ENCODE peak calls at places on chromosomes 7 and 10, in four cellular contexts. One of them, this sample, is unnamed. For H3K27me3, the result is how much of the 10 kb centered on the place peaks cover.

GRCh38 chr10:85916999-85917573 is 449.5 kb downstream of the GRID1 start:
- DNase-seq in spleen: no peak
- DNase-seq in tibial artery: no peak
- DNase-seq in sigmoid colon: no peak
- DNase-seq in this sample: no peak

GRCh38 chr10:18607503-18607902 is 43.9 kb downstream of the NSUN6 start:
- DNase-seq in spleen: no peak
- DNase-seq in tibial artery: no peak
- DNase-seq in sigmoid colon: peak
- DNase-seq in this sample: no peak

GRCh38 chr10:52314822-52315552 is 906 bp downstream of the DKK1 start:
- DNase-seq in spleen: peak
- DNase-seq in tibial artery: no peak
- DNase-seq in sigmoid colon: no peak
- DNase-seq in this sample: no peak

GRCh38 chr10:101238732-101239105 is 9.5 kb upstream of the LBX1 start:
- DNase-seq in spleen: no peak
- DNase-seq in tibial artery: no peak
- DNase-seq in sigmoid colon: no peak
- DNase-seq in this sample: no peak

GRCh38 chr7:108455833-108456677 is at the start of gene NRCAM:
- DNase-seq in spleen: peak
- DNase-seq in tibial artery: no peak
- DNase-seq in sigmoid colon: no peak
- DNase-seq in this sample: no peak

GRCh38 chr10:128926693-128927092 is 540.3 kb upstream of the MGMT start:
- DNase-seq in spleen: no peak
- DNase-seq in tibial artery: no peak
- DNase-seq in sigmoid colon: no peak
- DNase-seq in this sample: no peak

GRCh38 chr7:99559276-99559915 is 954 bp downstream of the ZNF655 start:
- DNase-seq in spleen: no peak
- DNase-seq in tibial artery: no peak
- DNase-seq in sigmoid colon: no peak
- DNase-seq in this sample: no peak

GRCh38 chr7:30284298-30285066 is at the start of gene ZNRF2:
- DNase-seq in spleen: peak
- DNase-seq in tibial artery: peak
- DNase-seq in sigmoid colon: peak
- DNase-seq in this sample: peak

GRCh38 chr7:90455163-90456030 is 14.0 kb upstream of the PTTG1IP2 start:
- DNase-seq in spleen: no peak
- DNase-seq in tibial artery: no peak
- DNase-seq in sigmoid colon: no peak
- DNase-seq in this sample: no peak

GRCh38 chr10:123149568-123150228 is 1.8 kb downstream of the HMX2 start:
- DNase-seq in spleen: peak
- DNase-seq in tibial artery: no peak
- DNase-seq in sigmoid colon: no peak
- DNase-seq in this sample: peak

GRCh38 chr7:44847509-44847919 is 373 bp downstream of the H2AZ2 start:
- DNase-seq in spleen: peak
- DNase-seq in tibial artery: peak
- DNase-seq in sigmoid colon: peak
- DNase-seq in this sample: peak

GRCh38 chr7:45713669-45714520 is 139.7 kb downstream of the ADCY1 start:
- DNase-seq in spleen: peak
- DNase-seq in tibial artery: no peak
- DNase-seq in sigmoid colon: no peak
- DNase-seq in this sample: no peak

GRCh38 chr10:100128951-100129350 is 47.3 kb upstream of the CPN1 start:
- DNase-seq in spleen: no peak
- DNase-seq in tibial artery: no peak
- DNase-seq in sigmoid colon: no peak
- DNase-seq in this sample: no peak

GRCh38 chr10:95519132-95519487 is 42.1 kb downstream of the SORBS1 start:
- DNase-seq in spleen: no peak
- DNase-seq in tibial artery: no peak
- DNase-seq in sigmoid colon: no peak
- DNase-seq in this sample: no peak

GRCh38 chr10:72353028-72353962 is 1.4 kb downstream of the DNAJB12 start:
- DNase-seq in spleen: no peak
- DNase-seq in tibial artery: no peak
- DNase-seq in sigmoid colon: no peak
- DNase-seq in this sample: no peak

GRCh38 chr10:45294681-45295080 is 20.7 kb downstream of the OR13A1 start:
- DNase-seq in spleen: no peak
- DNase-seq in tibial artery: no peak
- DNase-seq in sigmoid colon: no peak
- DNase-seq in this sample: no peak

GRCh38 chr10:118662228-118663035 is 67.0 kb upstream of the PRLHR start:
- DNase-seq in spleen: peak
- DNase-seq in tibial artery: no peak
- DNase-seq in sigmoid colon: peak
- DNase-seq in this sample: no peak

GRCh38 chr10:1642600-1643160 is 94.6 kb downstream of the ADARB2 start:
- DNase-seq in spleen: no peak
- DNase-seq in tibial artery: no peak
- DNase-seq in sigmoid colon: peak
- DNase-seq in this sample: no peak

GRCh38 chr10:117476716-117477115 is 65.8 kb upstream of the EMX2 start:
- DNase-seq in spleen: peak
- DNase-seq in tibial artery: no peak
- DNase-seq in sigmoid colon: peak
- DNase-seq in this sample: no peak

DNA sequence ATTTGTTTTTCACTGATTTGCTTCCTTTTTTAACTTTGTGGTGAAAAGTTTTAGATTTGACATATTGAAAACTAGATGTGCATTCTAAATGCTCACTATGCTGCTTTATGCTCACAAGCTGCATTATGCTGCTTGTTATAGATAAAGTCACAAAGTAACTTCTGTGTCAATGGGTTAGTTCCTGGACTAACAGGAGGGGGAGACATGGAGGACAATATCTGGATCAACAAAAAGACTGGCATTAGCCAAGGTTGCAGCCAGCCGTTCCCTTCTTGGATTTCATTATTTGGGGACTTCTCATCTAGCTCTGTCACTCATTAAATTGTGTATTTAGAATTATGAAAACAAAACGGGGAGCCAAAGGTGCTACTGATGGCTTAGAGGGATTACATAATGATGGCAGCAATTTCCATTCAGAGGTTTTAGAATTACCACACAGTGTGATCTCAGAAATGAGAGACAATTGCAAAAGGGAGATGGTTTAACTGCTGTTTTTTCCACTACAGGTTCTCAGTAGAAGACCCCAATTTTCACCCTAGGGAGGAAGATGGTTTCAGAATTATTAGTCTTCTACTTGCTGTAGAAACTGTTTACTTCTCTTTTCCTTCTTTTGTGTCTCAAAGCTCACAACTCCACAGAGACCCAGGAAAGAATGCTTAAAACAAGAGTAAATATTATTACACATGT is 226.6 kb downstream of the INHBA start:
- DNase-seq in spleen: no peak
- DNase-seq in tibial artery: no peak
- DNase-seq in sigmoid colon: no peak
- DNase-seq in this sample: no peak
- TF ChIP-seq CTCF in spleen: no peak
- TF ChIP-seq CTCF in tibial artery: no peak
- TF ChIP-seq CTCF in sigmoid colon: no peak
- TF ChIP-seq CTCF in this sample: no peak

GRCh38 chr7:120114626-120115025 is 158.3 kb upstream of the KCND2 start:
- DNase-seq in spleen: no peak
- DNase-seq in tibial artery: no peak
- DNase-seq in sigmoid colon: no peak
- DNase-seq in this sample: no peak
- H3K27ac ChIP-seq in spleen: no peak
- H3K27ac ChIP-seq in tibial artery: no peak
- H3K27ac ChIP-seq in sigmoid colon: no peak
- H3K27ac ChIP-seq in this sample: no peak

DNA sequence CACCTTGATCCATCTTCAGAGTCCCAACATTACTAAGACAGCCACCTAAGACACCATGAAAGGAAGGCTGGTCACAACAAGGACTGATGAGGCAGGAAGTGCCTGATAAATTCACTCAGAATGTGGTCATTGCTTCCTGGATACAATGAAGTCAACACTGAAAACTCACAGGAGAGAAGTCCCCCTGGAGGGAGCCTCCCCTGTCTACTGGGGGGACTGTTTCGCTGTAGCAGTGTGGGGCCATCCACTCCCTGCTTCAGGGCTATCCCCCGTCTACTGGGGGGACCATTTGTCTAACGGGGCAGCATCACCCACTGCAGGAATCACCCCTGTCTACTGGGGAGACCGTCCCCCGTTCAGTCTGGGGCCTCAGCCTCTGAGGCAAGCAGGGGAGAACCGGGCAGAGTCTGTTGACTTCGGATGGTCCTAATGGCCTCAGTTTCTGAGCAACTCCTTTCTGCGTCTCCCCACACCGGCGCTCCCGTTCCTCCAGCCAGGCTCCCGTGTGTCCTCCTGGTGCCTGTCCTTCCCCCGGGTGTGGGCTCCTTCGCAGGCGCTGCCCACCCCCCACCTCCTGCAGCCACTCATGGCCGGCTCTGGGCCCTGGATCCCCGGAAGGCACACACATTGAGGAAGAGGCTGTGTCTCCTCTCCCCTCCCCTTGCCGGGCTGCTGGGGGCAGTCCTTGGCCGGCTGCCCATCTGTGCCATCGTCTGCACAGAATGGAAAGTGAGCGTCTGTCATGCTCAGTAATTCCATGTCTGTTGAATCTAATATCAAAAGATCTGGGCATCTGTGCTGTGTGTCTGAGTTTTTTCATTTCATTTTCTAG is 59.9 kb upstream of the DNAJB6 start:
- DNase-seq in spleen: peak
- DNase-seq in tibial artery: no peak
- DNase-seq in sigmoid colon: peak
- DNase-seq in this sample: peak
- H3K27me3 ChIP-seq in spleen: under half
- H3K27me3 ChIP-seq in tibial artery: under half
- H3K27me3 ChIP-seq in sigmoid colon: under half
- H3K27me3 ChIP-seq in this sample: under half

GRCh38 chr10:34288634-34289033 is 526.5 kb downstream of the PARD3 start:
- DNase-seq in spleen: no peak
- DNase-seq in tibial artery: no peak
- DNase-seq in sigmoid colon: no peak
- DNase-seq in this sample: no peak
- TF ChIP-seq CTCF in spleen: no peak
- TF ChIP-seq CTCF in tibial artery: no peak
- TF ChIP-seq CTCF in sigmoid colon: no peak
- TF ChIP-seq CTCF in this sample: no peak

GRCh38 chr10:77602913-77603528 is 34.6 kb downstream of the KCNMA1 start:
- DNase-seq in spleen: no peak
- DNase-seq in tibial artery: no peak
- DNase-seq in sigmoid colon: peak
- DNase-seq in this sample: no peak
- H3K27ac ChIP-seq in spleen: peak
- H3K27ac ChIP-seq in tibial artery: peak
- H3K27ac ChIP-seq in sigmoid colon: peak
- H3K27ac ChIP-seq in this sample: no peak

GRCh38 chr7:43298617-43299016 is 186.2 kb downstream of the HECW1 start:
- DNase-seq in spleen: no peak
- DNase-seq in tibial artery: no peak
- DNase-seq in sigmoid colon: no peak
- DNase-seq in this sample: no peak
- H3K27me3 ChIP-seq in spleen: under half
- H3K27me3 ChIP-seq in tibial artery: under half
- H3K27me3 ChIP-seq in sigmoid colon: under half
- H3K27me3 ChIP-seq in this sample: under half

GRCh38 chr10:122112021-122112616 is 123.2 kb downstream of the TACC2 start:
- DNase-seq in spleen: no peak
- DNase-seq in tibial artery: no peak
- DNase-seq in sigmoid colon: no peak
- DNase-seq in this sample: no peak

GRCh38 chr10:122115874-122116273 is 126.9 kb downstream of the TACC2 start:
- DNase-seq in spleen: no peak
- DNase-seq in tibial artery: no peak
- DNase-seq in sigmoid colon: no peak
- DNase-seq in this sample: no peak

GRCh38 chr10:122112625-122113160 is 123.7 kb downstream of the TACC2 start:
- DNase-seq in spleen: peak
- DNase-seq in tibial artery: peak
- DNase-seq in sigmoid colon: peak
- DNase-seq in this sample: no peak

GRCh38 chr10:122114156-122114747 is 125.3 kb downstream of the TACC2 start:
- DNase-seq in spleen: no peak
- DNase-seq in tibial artery: peak
- DNase-seq in sigmoid colon: peak
- DNase-seq in this sample: no peak

DNA sequence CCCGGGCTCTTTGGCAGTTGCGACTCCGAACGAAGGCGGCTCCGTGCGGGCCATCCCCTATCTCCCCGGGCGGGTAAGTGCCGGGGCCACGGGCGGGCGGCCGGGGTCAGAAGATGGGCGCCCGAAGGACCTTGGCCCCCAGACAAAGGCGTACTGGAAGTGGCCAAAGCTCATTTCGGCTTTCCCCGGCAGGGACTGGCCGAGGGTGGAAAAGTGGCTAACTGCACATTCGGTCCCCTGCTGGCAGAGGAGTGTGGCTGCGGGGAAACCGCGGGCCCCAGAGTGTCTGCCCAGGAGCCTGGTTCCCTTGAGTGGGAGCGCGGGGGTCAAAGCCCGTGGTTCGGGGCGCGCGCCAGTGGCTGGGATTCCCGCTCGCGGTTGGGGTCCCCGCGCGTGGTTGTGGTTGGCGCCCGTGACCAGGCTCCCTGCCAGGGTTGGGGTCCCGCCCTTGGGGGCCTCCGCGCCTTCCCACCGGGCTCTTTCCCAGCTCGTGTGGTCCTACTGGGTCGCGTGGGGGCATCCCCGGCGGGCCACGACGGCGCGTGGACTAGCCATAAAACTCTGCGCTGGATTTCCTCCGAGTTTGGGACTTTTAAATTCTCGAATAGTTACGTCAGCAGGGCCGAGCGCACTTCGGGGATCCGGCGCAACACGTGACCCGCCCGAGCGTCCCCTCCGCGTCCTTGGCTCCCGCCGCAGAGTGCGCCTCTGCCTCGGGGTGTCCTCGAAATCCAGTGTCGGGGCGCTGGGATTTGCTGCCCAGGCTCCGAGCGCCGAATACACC is 124.4 kb downstream of the TACC2 start:
- DNase-seq in spleen: peak
- DNase-seq in tibial artery: peak
- DNase-seq in sigmoid colon: peak
- DNase-seq in this sample: no peak
- TF ChIP-seq CTCF in spleen: peak
- TF ChIP-seq CTCF in tibial artery: peak
- TF ChIP-seq CTCF in sigmoid colon: peak
- TF ChIP-seq CTCF in this sample: no peak

DNA sequence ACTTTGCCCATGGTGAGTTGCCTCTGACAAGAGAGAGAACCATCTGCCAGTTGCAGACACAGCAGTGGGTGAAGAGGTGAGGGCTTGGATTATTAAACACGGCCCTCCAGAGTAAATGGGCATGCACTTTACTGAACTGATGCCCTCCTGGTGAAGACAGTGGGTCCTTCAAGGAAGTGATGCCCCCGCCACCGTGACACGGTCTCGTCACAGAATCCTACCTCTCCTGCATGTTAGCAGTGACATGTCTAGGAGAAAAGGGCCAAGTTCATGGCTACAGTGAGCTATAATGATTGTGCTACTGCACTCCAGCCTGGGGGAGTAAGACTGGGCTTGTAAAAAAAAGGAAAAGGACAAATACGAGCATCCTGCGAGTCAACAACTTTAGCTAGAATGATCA is 2.4 kb downstream of the BNIP3 start:
- DNase-seq in spleen: peak
- DNase-seq in tibial artery: no peak
- DNase-seq in sigmoid colon: peak
- DNase-seq in this sample: no peak
- H3K27ac ChIP-seq in spleen: peak
- H3K27ac ChIP-seq in tibial artery: no peak
- H3K27ac ChIP-seq in sigmoid colon: peak
- H3K27ac ChIP-seq in this sample: peak

This sample was measured in CD4-positive, alpha-beta T cell.